ENCODE peak calls at places on chromosomes 7 and 10, in four cellular contexts. N, E, G and K are unnamed samples.
A peak's percentile ranks its signal among the peaks of the same experiment; 100 is the strongest.

GRCh38 chr7:80634505-80634904 is 3.9 kb upstream of the CD36 start:
- DNase-seq in N (no peak), E (no peak), G (peak; percentile 89), K (peak; percentile 97)

GRCh38 chr10:88117869-88118632 is 254.6 kb downstream of the PTEN start:
- DNase-seq in N (no peak), E (no peak), G (no peak), K (no peak)

GRCh38 chr7:26365077-26365896 is 73.6 kb downstream of the SNX10 start:
- DNase-seq in N (no peak), E (no peak), G (peak; percentile 86), K (peak; percentile 68)

GRCh38 chr7:121384159-121384745 is 11.9 kb downstream of the FAM3C start:
- DNase-seq in N (no peak), E (no peak), G (no peak), K (no peak)

GRCh38 chr10:99758241-99758891 is 24.1 kb upstream of the ABCC2 start:
- DNase-seq in N (no peak), E (no peak), G (peak; percentile 57), K (no peak)

GRCh38 chr10:124342136-124342820 is 76.4 kb downstream of the OAT start:
- DNase-seq in N (no peak), E (no peak), G (no peak), K (no peak)

GRCh38 chr10:69806266-69806665 is 4.6 kb downstream of the COL13A1 start:
- DNase-seq in N (no peak), E (no peak), G (no peak), K (no peak)

GRCh38 chr7:100570954-100571828 is 2.5 kb downstream of the SAP25 start:
- DNase-seq in N (peak; percentile 47), E (no peak), G (peak; percentile 25), K (no peak)

GRCh38 chr10:96596422-96597407 is 9.9 kb upstream of the TM9SF3 start:
- DNase-seq in N (no peak), E (no peak), G (no peak), K (no peak)

GRCh38 chr7:95205821-95206220 is 118.5 kb downstream of the PON1 start:
- DNase-seq in N (no peak), E (no peak), G (peak; percentile 77), K (peak; percentile 61)

GRCh38 chr10:131288648-131289047 is 22.9 kb downstream of the TCERG1L start:
- DNase-seq in N (no peak), E (no peak), G (no peak), K (no peak)

GRCh38 chr7:90688826-90689225 is 92.7 kb downstream of the CDK14 start:
- DNase-seq in N (no peak), E (no peak), G (no peak), K (no peak)

GRCh38 chr10:121148901-121149300 is 297.7 kb downstream of the WDR11 start:
- DNase-seq in N (no peak), E (no peak), G (no peak), K (no peak)

GRCh38 chr10:105634283-105634682 is 993.2 kb downstream of the SORCS3 start:
- DNase-seq in N (no peak), E (no peak), G (no peak), K (no peak)

GRCh38 chr10:17735166-17735941 is 16.6 kb upstream of the TMEM236 start:
- DNase-seq in N (peak; percentile 58), E (no peak), G (peak; percentile 51), K (no peak)

GRCh38 chr7:4790078-4790465 is 14.6 kb downstream of the AP5Z1 start:
- DNase-seq in N (peak; percentile 39), E (no peak), G (no peak), K (no peak)

GRCh38 chr7:140230862-140231778 is 54.3 kb upstream of the KDM7A start:
- DNase-seq in N (peak; percentile 58), E (peak; percentile 38), G (peak; percentile 46), K (peak; percentile 62)

GRCh38 chr10:125331056-125331455 is 170.7 kb upstream of the CTBP2 start:
- DNase-seq in N (no peak), E (no peak), G (no peak), K (no peak)

GRCh38 chr7:4613855-4614548 is 68.1 kb upstream of the FOXK1 start:
- DNase-seq in N (peak; percentile 70), E (no peak), G (peak; percentile 77), K (peak; percentile 79)

GRCh38 chr7:91473619-91474018 is 209.4 kb downstream of the FZD1 start:
- DNase-seq in N (no peak), E (no peak), G (no peak), K (no peak)

GRCh38 chr7:155860461-155860839 is 48.2 kb upstream of the SHH start:
- DNase-seq in N (no peak), E (no peak), G (no peak), K (no peak)

GRCh38 chr7:94843553-94843952 is 63.8 kb upstream of the PPP1R9A start:
- DNase-seq in N (no peak), E (no peak), G (no peak), K (no peak)

GRCh38 chr7:68805159-68805558 is 793.1 kb upstream of the AUTS2 start:
- DNase-seq in N (no peak), E (no peak), G (no peak), K (no peak)

GRCh38 chr7:49805686-49806085 is 32.2 kb downstream of the VWC2 start:
- DNase-seq in N (no peak), E (no peak), G (no peak), K (no peak)

GRCh38 chr7:117020605-117021002 is 67.3 kb downstream of the ST7 start:
- DNase-seq in N (no peak), E (no peak), G (no peak), K (no peak)

GRCh38 chr7:34453150-34453549 is 204.9 kb upstream of the NPSR1 start:
- DNase-seq in N (no peak), E (no peak), G (peak; percentile 55), K (peak; percentile 18)

GRCh38 chr7:145219461-145219860 is 383.6 kb upstream of the TPK1 start:
- DNase-seq in N (no peak), E (no peak), G (peak; percentile 0), K (no peak)

GRCh38 chr10:104614245-104614831 is 26.8 kb upstream of the SORCS3 start:
- DNase-seq in N (no peak), E (no peak), G (peak; percentile 15), K (peak; percentile 25)

GRCh38 chr10:105339669-105340068 is 698.6 kb downstream of the SORCS3 start:
- DNase-seq in N (no peak), E (no peak), G (no peak), K (no peak)

GRCh38 chr10:120794390-120794789 is 56.8 kb upstream of the WDR11 start:
- DNase-seq in N (no peak), E (no peak), G (no peak), K (no peak)

GRCh38 chr7:81211617-81212016 is 292.8 kb upstream of the SEMA3C start:
- DNase-seq in N (no peak), E (no peak), G (peak; percentile 61), K (no peak)

GRCh38 chr10:665579-666091 is 23.8 kb downstream of the DIP2C start:
- DNase-seq in N (no peak), E (peak; percentile 62), G (peak; percentile 88), K (no peak)

GRCh38 chr7:42876182-42877068 is 35.4 kb downstream of the C7orf25 start:
- DNase-seq in N (no peak), E (peak; percentile 49), G (peak; percentile 77), K (peak; percentile 66)

GRCh38 chr10:31133628-31134302 is 102.1 kb upstream of the ZNF438 start:
- DNase-seq in N (peak; percentile 92), E (peak; percentile 91), G (peak; percentile 91), K (peak; percentile 20)

GRCh38 chr7:19224951-19225350 is 79.7 kb upstream of the FERD3L start:
- DNase-seq in N (no peak), E (no peak), G (no peak), K (no peak)

GRCh38 chr10:85524001-85524400 is 842.6 kb downstream of the GRID1 start:
- DNase-seq in N (no peak), E (no peak), G (no peak), K (no peak)

GRCh38 chr7:155456772-155457543 is 971 bp upstream of the EN2 start:
- DNase-seq in N (peak; percentile 81), E (peak; percentile 85), G (peak; percentile 73), K (peak; percentile 3)

GRCh38 chr7:97017197-97018125 is 7.2 kb downstream of the DLX5 start:
- DNase-seq in N (no peak), E (no peak), G (no peak), K (no peak)

GRCh38 chr7:97015787-97016391 is 8.7 kb downstream of the DLX5 start:
- DNase-seq in N (no peak), E (no peak), G (no peak), K (no peak)

GRCh38 chr7:97018126-97018601 is 6.5 kb downstream of the DLX5 start:
- DNase-seq in N (no peak), E (no peak), G (no peak), K (no peak)

GRCh38 chr7:97015279-97015678 is 9.4 kb downstream of the DLX5 start:
- DNase-seq in N (no peak), E (no peak), G (no peak), K (no peak)

GRCh38 chr7:97016392-97017196 is 8.0 kb downstream of the DLX5 start:
- DNase-seq in N (no peak), E (no peak), G (no peak), K (no peak)
- TF ChIP-seq CTCF in N (no peak), E (no peak), G (no peak), K (no peak)

GRCh38 chr10:45418417-45418858 is 44.4 kb downstream of the ALOX5 start:
- DNase-seq in N (no peak), E (no peak), G (no peak), K (no peak)
- H3K4me3 ChIP-seq in N (peak overlapping the region; percentile 65), E (no peak overlapping the region), G (peak overlapping the region; percentile 43), K (no peak overlapping the region)

GRCh38 chr10:93067443-93068365 is 6.0 kb upstream of the CYP26A1 start:
- DNase-seq in N (no peak), E (no peak), G (no peak), K (no peak)
- H3K27me3 ChIP-seq in N (peaks cover 4% of the 10 kb centered on the region), E (no peaks in the 10 kb centered on the region), G (peaks cover 96% of the 10 kb centered on the region), K (peaks cover 85% of the 10 kb centered on the region)

DNA sequence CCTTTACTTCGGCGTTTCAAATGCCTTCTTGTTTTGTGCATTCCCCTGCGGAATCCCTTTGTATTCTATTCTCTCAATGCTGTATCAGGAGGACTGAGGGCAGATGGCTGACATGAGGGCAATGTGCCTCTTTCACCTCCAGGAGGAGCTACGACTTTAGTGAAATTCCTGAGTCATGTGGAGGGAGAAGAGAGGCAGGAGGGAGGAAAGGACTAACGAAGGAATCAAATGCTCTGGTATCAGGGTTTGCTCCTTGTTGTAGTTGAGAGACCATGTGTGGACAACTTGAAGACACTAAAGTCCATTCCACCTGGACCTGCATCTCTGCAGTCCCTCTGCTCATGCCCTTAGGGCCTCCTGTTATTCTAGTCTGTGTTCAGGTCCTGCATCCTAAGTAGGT is 40.2 kb upstream of the PRSS58 start:
- DNase-seq in N (no peak), E (no peak), G (no peak), K (peak; percentile 30)
- TF ChIP-seq CTCF in N (no peak), E (no peak), G (no peak), K (peak; percentile 37)

DNA sequence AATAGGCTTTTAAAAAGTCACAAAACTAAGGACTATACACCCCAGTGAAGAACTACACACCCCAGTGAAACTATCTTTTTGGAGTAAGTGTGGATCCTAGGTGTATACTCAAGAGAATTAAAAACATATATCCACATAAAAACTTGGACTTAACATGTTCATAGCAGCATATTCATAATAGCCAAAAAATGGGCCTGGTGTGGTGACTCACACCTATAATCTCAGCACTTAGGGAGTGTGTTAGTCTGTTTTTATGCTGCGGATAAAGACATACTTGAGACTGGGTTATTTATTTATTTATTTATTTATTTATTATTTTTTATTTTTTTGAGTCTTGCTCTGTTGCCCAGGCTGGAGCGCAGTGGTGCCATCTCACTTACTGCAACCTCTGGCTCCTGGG is 19.0 kb upstream of the COMTD1 start:
- DNase-seq in N (no peak), E (no peak), G (no peak), K (no peak)
- H3K4me3 ChIP-seq in N (no peak overlapping the region), E (no peak overlapping the region), G (no peak overlapping the region), K (no peak overlapping the region)